ENCODE peak calls at places on chromosomes 7 and 10, in six cellular contexts. One of them, this sample, is unnamed. For H3K4me1, the result is how much of the 10 kb centered on the place peaks cover.

GRCh38 chr10:70694410-70695179 is 22.3 kb downstream of the ADAMTS14 start:
- DNase-seq in transverse colon: no peak
- DNase-seq in esophagus muscularis mucosa: no peak
- DNase-seq in sigmoid colon: no peak
- DNase-seq in A549: no peak
- DNase-seq in HepG2: no peak
- DNase-seq in this sample: no peak

GRCh38 chr10:43735907-43736306 is 87.2 kb upstream of the ZNF32 start:
- DNase-seq in transverse colon: no peak
- DNase-seq in HepG2: no peak
- DNase-seq in sigmoid colon: no peak
- DNase-seq in A549: no peak
- DNase-seq in esophagus muscularis mucosa: peak
- DNase-seq in this sample: no peak

GRCh38 chr7:136180984-136181383 is 203.8 kb upstream of the MTPN start:
- DNase-seq in transverse colon: no peak
- DNase-seq in esophagus muscularis mucosa: no peak
- DNase-seq in HepG2: no peak
- DNase-seq in sigmoid colon: no peak
- DNase-seq in A549: no peak
- DNase-seq in this sample: no peak

GRCh38 chr10:112261281-112261822 is 21.8 kb upstream of the TECTB start:
- DNase-seq in esophagus muscularis mucosa: peak
- DNase-seq in HepG2: peak
- DNase-seq in A549: no peak
- DNase-seq in transverse colon: no peak
- DNase-seq in sigmoid colon: no peak
- DNase-seq in this sample: no peak

GRCh38 chr10:132362151-132362611 is 30.2 kb downstream of the LRRC27 start:
- DNase-seq in A549: no peak
- DNase-seq in HepG2: no peak
- DNase-seq in sigmoid colon: peak
- DNase-seq in transverse colon: no peak
- DNase-seq in esophagus muscularis mucosa: no peak
- DNase-seq in this sample: peak

GRCh38 chr10:132341781-132342180 is 9.8 kb downstream of the LRRC27 start:
- DNase-seq in A549: no peak
- DNase-seq in transverse colon: no peak
- DNase-seq in esophagus muscularis mucosa: no peak
- DNase-seq in HepG2: no peak
- DNase-seq in sigmoid colon: no peak
- DNase-seq in this sample: no peak

GRCh38 chr7:41326616-41327015 is 376.3 kb downstream of the INHBA start:
- DNase-seq in HepG2: no peak
- DNase-seq in A549: no peak
- DNase-seq in esophagus muscularis mucosa: no peak
- DNase-seq in transverse colon: no peak
- DNase-seq in sigmoid colon: no peak
- DNase-seq in this sample: no peak

GRCh38 chr10:20118119-20118518 is 301.9 kb downstream of the PLXDC2 start:
- DNase-seq in A549: no peak
- DNase-seq in HepG2: no peak
- DNase-seq in sigmoid colon: no peak
- DNase-seq in esophagus muscularis mucosa: no peak
- DNase-seq in transverse colon: no peak
- DNase-seq in this sample: no peak

GRCh38 chr7:55072251-55072650 is 53.4 kb downstream of the EGFR start:
- DNase-seq in HepG2: no peak
- DNase-seq in esophagus muscularis mucosa: no peak
- DNase-seq in A549: no peak
- DNase-seq in sigmoid colon: no peak
- DNase-seq in transverse colon: no peak
- DNase-seq in this sample: no peak

GRCh38 chr10:70722820-70723424 is 50.6 kb downstream of the ADAMTS14 start:
- DNase-seq in HepG2: no peak
- DNase-seq in sigmoid colon: no peak
- DNase-seq in A549: no peak
- DNase-seq in transverse colon: no peak
- DNase-seq in esophagus muscularis mucosa: no peak
- DNase-seq in this sample: no peak

GRCh38 chr10:44339218-44339617 is 45.7 kb downstream of the CXCL12 start:
- DNase-seq in esophagus muscularis mucosa: no peak
- DNase-seq in A549: no peak
- DNase-seq in transverse colon: no peak
- DNase-seq in sigmoid colon: no peak
- DNase-seq in HepG2: no peak
- DNase-seq in this sample: peak

GRCh38 chr10:43960477-43960876 is 311.8 kb upstream of the ZNF32 start:
- DNase-seq in HepG2: no peak
- DNase-seq in transverse colon: no peak
- DNase-seq in esophagus muscularis mucosa: peak
- DNase-seq in A549: no peak
- DNase-seq in sigmoid colon: no peak
- DNase-seq in this sample: no peak

GRCh38 chr7:130298079-130298478 is 5.1 kb downstream of the CPA4 start:
- DNase-seq in A549: no peak
- DNase-seq in HepG2: no peak
- DNase-seq in sigmoid colon: no peak
- DNase-seq in esophagus muscularis mucosa: no peak
- DNase-seq in transverse colon: no peak
- DNase-seq in this sample: no peak

GRCh38 chr7:123355576-123356195 is 155.9 kb upstream of the SLC13A1 start:
- DNase-seq in sigmoid colon: no peak
- DNase-seq in esophagus muscularis mucosa: no peak
- DNase-seq in HepG2: no peak
- DNase-seq in transverse colon: no peak
- DNase-seq in A549: no peak
- DNase-seq in this sample: no peak

GRCh38 chr7:82323806-82324205 is 119.8 kb downstream of the CACNA2D1 start:
- DNase-seq in HepG2: no peak
- DNase-seq in esophagus muscularis mucosa: no peak
- DNase-seq in transverse colon: no peak
- DNase-seq in sigmoid colon: no peak
- DNase-seq in A549: no peak
- DNase-seq in this sample: no peak

GRCh38 chr7:124813962-124814798 is 48.6 kb upstream of the GPR37 start:
- DNase-seq in sigmoid colon: no peak
- DNase-seq in transverse colon: no peak
- DNase-seq in A549: no peak
- DNase-seq in HepG2: no peak
- DNase-seq in esophagus muscularis mucosa: no peak
- DNase-seq in this sample: no peak

GRCh38 chr7:70698219-70698832 is 433.6 kb upstream of the GALNT17 start:
- DNase-seq in transverse colon: no peak
- DNase-seq in sigmoid colon: no peak
- DNase-seq in A549: peak
- DNase-seq in esophagus muscularis mucosa: no peak
- DNase-seq in HepG2: peak
- DNase-seq in this sample: no peak

GRCh38 chr10:121771957-121772356 is 155.9 kb downstream of the ATE1 start:
- DNase-seq in transverse colon: no peak
- DNase-seq in sigmoid colon: no peak
- DNase-seq in A549: no peak
- DNase-seq in HepG2: no peak
- DNase-seq in esophagus muscularis mucosa: no peak
- DNase-seq in this sample: no peak

GRCh38 chr10:121772406-121772805 is 155.4 kb downstream of the ATE1 start:
- DNase-seq in sigmoid colon: no peak
- DNase-seq in HepG2: no peak
- DNase-seq in esophagus muscularis mucosa: no peak
- DNase-seq in A549: no peak
- DNase-seq in transverse colon: no peak
- DNase-seq in this sample: no peak

GRCh38 chr10:121774813-121775212 is 153.0 kb downstream of the ATE1 start:
- DNase-seq in sigmoid colon: no peak
- DNase-seq in esophagus muscularis mucosa: no peak
- DNase-seq in A549: no peak
- DNase-seq in HepG2: no peak
- DNase-seq in transverse colon: no peak
- DNase-seq in this sample: no peak

GRCh38 chr10:121772890-121773289 is 154.9 kb downstream of the ATE1 start:
- DNase-seq in A549: no peak
- DNase-seq in esophagus muscularis mucosa: no peak
- DNase-seq in sigmoid colon: no peak
- DNase-seq in transverse colon: no peak
- DNase-seq in HepG2: peak
- DNase-seq in this sample: no peak

GRCh38 chr10:121774404-121774803 is 153.4 kb downstream of the ATE1 start:
- DNase-seq in esophagus muscularis mucosa: no peak
- DNase-seq in transverse colon: no peak
- DNase-seq in HepG2: peak
- DNase-seq in sigmoid colon: no peak
- DNase-seq in A549: no peak
- DNase-seq in this sample: no peak
- TF ChIP-seq EP300 in esophagus muscularis mucosa: no peak
- TF ChIP-seq EP300 in transverse colon: no peak
- TF ChIP-seq EP300 in HepG2: no peak
- TF ChIP-seq EP300 in sigmoid colon: no peak
- TF ChIP-seq EP300 in A549: no peak
- TF ChIP-seq EP300 in this sample: no peak

DNA sequence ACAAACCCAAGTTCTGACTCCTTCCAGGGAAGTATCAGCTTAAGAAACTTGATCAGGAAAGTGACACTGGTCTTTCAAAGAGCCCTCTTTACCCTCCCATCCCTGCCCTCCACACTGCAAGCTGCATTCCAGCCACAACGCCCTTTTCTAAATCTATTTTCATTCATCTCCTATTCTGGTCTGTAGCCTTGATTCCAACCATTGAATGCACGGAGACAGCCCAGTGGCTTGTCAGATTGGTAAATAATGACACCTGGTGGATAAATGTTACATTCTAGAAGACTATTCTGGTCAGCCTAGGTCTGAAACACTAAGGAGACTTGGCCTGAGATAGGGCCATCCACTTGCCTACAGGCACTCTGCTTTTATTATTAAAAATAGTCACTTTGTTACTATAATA is 20.9 kb downstream of the MORN4 start:
- DNase-seq in transverse colon: no peak
- DNase-seq in sigmoid colon: no peak
- DNase-seq in HepG2: peak
- DNase-seq in A549: peak
- DNase-seq in esophagus muscularis mucosa: no peak
- DNase-seq in this sample: no peak
- TF ChIP-seq CTCF in transverse colon: peak
- TF ChIP-seq CTCF in sigmoid colon: no peak
- TF ChIP-seq CTCF in HepG2: peak
- TF ChIP-seq CTCF in A549: peak
- TF ChIP-seq CTCF in esophagus muscularis mucosa: peak
- TF ChIP-seq CTCF in this sample: peak

DNA sequence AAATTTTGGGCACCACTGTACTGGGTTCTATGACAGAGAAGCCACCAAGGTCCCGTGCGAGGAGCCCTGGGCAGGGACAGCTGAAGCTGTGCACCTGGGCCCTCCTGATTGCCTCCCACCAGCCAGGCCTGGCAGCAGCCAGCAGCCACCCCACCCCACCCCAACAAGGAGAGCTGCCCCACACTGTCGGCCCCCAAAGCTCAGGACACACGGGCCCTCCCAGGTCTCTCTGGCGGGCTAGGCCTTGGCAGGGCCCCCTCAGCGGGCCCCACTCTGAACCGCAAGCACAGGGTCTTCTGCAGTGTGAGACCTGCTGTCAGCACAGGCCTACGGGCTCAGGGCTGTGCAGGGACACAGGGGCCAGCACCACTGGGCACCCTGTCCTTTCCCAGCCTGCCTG is 5.5 kb downstream of the GPR146 start:
- DNase-seq in A549: no peak
- DNase-seq in transverse colon: no peak
- DNase-seq in sigmoid colon: no peak
- DNase-seq in HepG2: no peak
- DNase-seq in esophagus muscularis mucosa: no peak
- DNase-seq in this sample: no peak
- H3K4me1 ChIP-seq in A549: under half
- H3K4me1 ChIP-seq in transverse colon: under half
- H3K4me1 ChIP-seq in sigmoid colon: under half
- H3K4me1 ChIP-seq in HepG2: under half
- H3K4me1 ChIP-seq in esophagus muscularis mucosa: half or more
- H3K4me1 ChIP-seq in this sample: half or more

DNA sequence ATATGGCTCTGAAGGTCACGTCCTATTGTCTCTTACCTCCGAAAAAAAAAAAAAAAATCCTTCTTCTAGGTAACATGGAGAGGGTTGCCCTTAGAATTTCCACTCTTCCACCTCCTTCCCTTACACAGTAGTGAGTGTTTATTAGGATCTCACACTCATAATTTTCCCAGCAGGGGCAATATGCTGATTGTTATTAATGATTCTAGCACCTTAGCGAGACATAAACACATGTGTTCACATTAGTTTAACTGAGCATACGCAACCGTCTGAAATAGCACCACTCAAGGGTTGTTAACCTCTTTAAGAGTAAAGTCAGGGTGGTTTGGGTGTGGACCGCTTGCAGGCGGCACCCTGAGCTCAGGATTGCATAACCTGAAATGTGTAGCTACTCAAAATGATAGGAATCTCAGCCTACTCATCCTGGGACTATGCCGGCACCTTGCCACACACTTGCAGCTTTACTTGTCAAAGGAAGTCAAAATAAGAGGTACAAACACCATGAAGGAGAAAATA is 52.2 kb downstream of the CPEB3 start:
- DNase-seq in esophagus muscularis mucosa: no peak
- DNase-seq in HepG2: peak
- DNase-seq in sigmoid colon: peak
- DNase-seq in transverse colon: peak
- DNase-seq in A549: no peak
- DNase-seq in this sample: peak
- TF ChIP-seq EP300 in esophagus muscularis mucosa: no peak
- TF ChIP-seq EP300 in HepG2: no peak
- TF ChIP-seq EP300 in sigmoid colon: no peak
- TF ChIP-seq EP300 in transverse colon: no peak
- TF ChIP-seq EP300 in A549: no peak
- TF ChIP-seq EP300 in this sample: no peak

GRCh38 chr7:121195010-121195409 is 133.8 kb upstream of the WNT16 start:
- DNase-seq in sigmoid colon: no peak
- DNase-seq in transverse colon: no peak
- DNase-seq in A549: no peak
- DNase-seq in esophagus muscularis mucosa: no peak
- DNase-seq in HepG2: no peak
- DNase-seq in this sample: no peak
- TF ChIP-seq CTCF in sigmoid colon: no peak
- TF ChIP-seq CTCF in transverse colon: no peak
- TF ChIP-seq CTCF in A549: no peak
- TF ChIP-seq CTCF in esophagus muscularis mucosa: no peak
- TF ChIP-seq CTCF in HepG2: no peak
- TF ChIP-seq CTCF in this sample: no peak